ENCODE peak calls at places on chromosomes 4 and X, in four cellular contexts. D is SJSA1; T is fibroblast of lung; G is activated naive CD4-positive, alpha-beta T cell. F is an unnamed sample.

GRCh38 chr4:36054750-36055467 is 189.4 kb downstream of the ARAP2 start:
- DNase-seq in G (no peak), D (no peak), T (no peak), F (no peak)

GRCh38 chr4:182876006-182876405 is 41.2 kb downstream of the DCTD start:
- DNase-seq in G (no peak), T (no peak), D (no peak), F (no peak)

GRCh38 chrX:17376381-17377046 is 1.5 kb downstream of the NHS start:
- DNase-seq in T (no peak), D (no peak), G (no peak), F (no peak)

GRCh38 chr4:47913858-47914218 is 545 bp downstream of the NFXL1 start:
- DNase-seq in T (no peak), D (no peak), G (no peak), F (peak; percentile 2)

GRCh38 chrX:153459976-153460375 is 10.4 kb downstream of the HAUS7 start:
- DNase-seq in G (no peak), T (peak; percentile 38), D (no peak), F (no peak)

GRCh38 chr4:73068496-73069337 is 799 bp downstream of the COX18 start:
- DNase-seq in T (peak; percentile 49), D (no peak), G (no peak), F (no peak)

GRCh38 chr4:153489856-153490558 is 23.8 kb downstream of the TMEM131L start:
- DNase-seq in T (no peak), D (no peak), G (no peak), F (no peak)

GRCh38 chr4:189500970-189501369 is 439.7 kb upstream of the FRG1 start:
- DNase-seq in G (no peak), T (no peak), D (no peak), F (no peak)

GRCh38 chr4:100100985-100101384 is 89.3 kb downstream of the DDIT4L start:
- DNase-seq in T (no peak), G (no peak), D (no peak), F (no peak)

GRCh38 chr4:152454398-152455011 is 81.4 kb downstream of the FBXW7 start:
- DNase-seq in D (no peak), T (peak; percentile 60), G (no peak), F (no peak)

GRCh38 chrX:68843992-68844391 is 15.2 kb downstream of the EFNB1 start:
- DNase-seq in T (no peak), D (no peak), G (no peak), F (no peak)

GRCh38 chr4:133151301-133151680 is 2.2 kb downstream of the PCDH10 start:
- DNase-seq in D (no peak), T (peak; percentile 15), G (no peak), F (no peak)

GRCh38 chrX:111868726-111869638 is 7.0 kb upstream of the TRPC5OS start:
- DNase-seq in T (no peak), G (no peak), D (no peak), F (no peak)

GRCh38 chr4:184355111-184355604 is 119.2 kb downstream of the IRF2 start:
- DNase-seq in G (no peak), D (peak; percentile 66), T (peak; percentile 91), F (no peak)

GRCh38 chr4:27397886-27398285 is 537.2 kb downstream of the STIM2 start:
- DNase-seq in T (peak; percentile 2), G (no peak), D (no peak), F (no peak)

GRCh38 chr4:16457944-16458343 is 231.7 kb upstream of the TAPT1 start:
- DNase-seq in G (no peak), D (no peak), T (no peak), F (no peak)

GRCh38 chrX:23436875-23437274 is 102.2 kb downstream of the PTCHD1 start:
- DNase-seq in G (no peak), T (no peak), D (no peak), F (no peak)

GRCh38 chr4:60133414-60133813 is 1066.7 kb upstream of the ADGRL3 start:
- DNase-seq in T (peak; percentile 69), G (no peak), D (no peak), F (no peak)

GRCh38 chr4:19739101-19739651 is 512.5 kb upstream of the SLIT2 start:
- DNase-seq in G (no peak), D (peak; percentile 92), T (peak; percentile 92), F (no peak)

GRCh38 chr4:142211444-142211843 is 575.1 kb downstream of the IL15 start:
- DNase-seq in T (no peak), D (no peak), G (no peak), F (no peak)

GRCh38 chr4:6967846-6968340 is 58.3 kb downstream of the TBC1D14 start:
- DNase-seq in T (no peak), D (no peak), G (no peak), F (no peak)

GRCh38 chrX:150155396-150156048 is 207.6 kb upstream of the MAMLD1 start:
- DNase-seq in G (no peak), T (peak; percentile 71), D (peak; percentile 83), F (no peak)

GRCh38 chr4:113872426-113873260 is 106.8 kb downstream of the ARSJ start:
- DNase-seq in D (no peak), G (no peak), T (no peak), F (no peak)

GRCh38 chrX:85024044-85024443 is 20.4 kb downstream of the APOOL start:
- DNase-seq in G (no peak), T (no peak), D (no peak), F (no peak)

GRCh38 chrX:67780694-67781109 is 236.9 kb downstream of the AR start:
- DNase-seq in T (peak; percentile 93), D (peak; percentile 83), G (no peak), F (no peak)

GRCh38 chrX:17967888-17968287 is 106.8 kb upstream of the RAI2 start:
- DNase-seq in D (no peak), T (no peak), G (no peak), F (no peak)

GRCh38 chr4:150960079-150960478 is 55.0 kb downstream of the LRBA start:
- DNase-seq in G (no peak), D (no peak), T (peak; percentile 52), F (no peak)

GRCh38 chr4:114694770-114695169 is 96.2 kb downstream of the UGT8 start:
- DNase-seq in T (peak; percentile 55), G (no peak), D (no peak), F (no peak)

GRCh38 chrX:69503835-69504625 is at the start of gene NALF2:
- DNase-seq in D (no peak), T (peak; percentile 32), G (no peak), F (no peak)

GRCh38 chr4:110414590-110414989 is 61.4 kb upstream of the ENPEP start:
- DNase-seq in D (no peak), T (peak; percentile 3), G (no peak), F (no peak)

GRCh38 chrX:46953597-46953996 is 41.4 kb downstream of the JADE3 start:
- DNase-seq in T (peak; percentile 34), D (no peak), G (no peak), F (no peak)

GRCh38 chrX:106619797-106620196 is 8.0 kb downstream of the RADX start:
- DNase-seq in T (peak; percentile 29), D (no peak), G (no peak), F (no peak)

GRCh38 chrX:48090123-48090522 is 18.7 kb upstream of the ZNF630 start:
- DNase-seq in D (no peak), T (no peak), G (no peak), F (no peak)

GRCh38 chrX:24231169-24231568 is 81.6 kb downstream of the ZFX start:
- DNase-seq in G (no peak), T (peak; percentile 87), D (no peak), F (no peak)

GRCh38 chr4:168645933-168646768 is 149.3 kb downstream of the PALLD start:
- DNase-seq in G (no peak), D (no peak), T (no peak), F (no peak)

GRCh38 chr4:183838987-183839712 is 66.0 kb upstream of the STOX2 start:
- DNase-seq in D (no peak), T (peak; percentile 53), G (no peak), F (no peak)

GRCh38 chr4:8639021-8639420 is 46.5 kb downstream of the CPZ start:
- DNase-seq in D (no peak), T (no peak), G (no peak), F (no peak)